ENCODE peak calls at places on chromosome 5, in four cellular contexts. M is colonic mucosa, Q is brain microvascular endothelial cell, E is ovary. A is an unnamed sample. For H3K27me3, the result is how much of the 10 kb centered on the place peaks cover.

GRCh38 chr5:96691503-96692303 is 29.5 kb downstream of the CAST start:
- DNase-seq in M (no peak), Q (no peak), E (no peak), A (peak)

GRCh38 chr5:116595498-116595897 is 20.9 kb upstream of the SEMA6A start:
- DNase-seq in M (no peak), Q (no peak), E (no peak), A (no peak)

GRCh38 chr5:136062563-136063274 is 33.9 kb downstream of the TGFBI start:
- DNase-seq in M (no peak), Q (no peak), E (no peak), A (peak)

GRCh38 chr5:167104351-167104750 is 1187.1 kb upstream of the WWC1 start:
- DNase-seq in M (no peak), Q (no peak), E (no peak), A (no peak)

GRCh38 chr5:75047356-75047755 is 5.0 kb downstream of the GCNT4 start:
- DNase-seq in M (no peak), Q (no peak), E (no peak), A (no peak)

GRCh38 chr5:104062495-104063377 is 500.1 kb upstream of the NUDT12 start:
- DNase-seq in M (no peak), Q (no peak), E (no peak), A (peak)

GRCh38 chr5:111934511-111934910 is 177.5 kb upstream of the NREP start:
- DNase-seq in M (no peak), Q (no peak), E (no peak), A (peak)

GRCh38 chr5:61322738-61323429 is 9.2 kb upstream of the ZSWIM6 start:
- DNase-seq in M (peak), Q (no peak), E (no peak), A (no peak)

GRCh38 chr5:14250094-14250777 is 107.1 kb downstream of the TRIO start:
- DNase-seq in M (peak), Q (peak), E (peak), A (peak)

GRCh38 chr5:38329132-38329715 is 70.9 kb downstream of the EGFLAM start:
- DNase-seq in M (no peak), Q (peak), E (no peak), A (no peak)

GRCh38 chr5:180808461-180809000 is 5.9 kb upstream of the MGAT1 start:
- DNase-seq in M (no peak), Q (no peak), E (no peak), A (no peak)

GRCh38 chr5:159097461-159098284 is 2.0 kb downstream of the EBF1 start:
- DNase-seq in M (no peak), Q (peak), E (peak), A (no peak)

GRCh38 chr5:173825215-173825865 is 62.8 kb upstream of the CPEB4 start:
- DNase-seq in M (no peak), Q (peak), E (no peak), A (no peak)

GRCh38 chr5:144032375-144032774 is 138.1 kb downstream of the YIPF5 start:
- DNase-seq in M (no peak), Q (no peak), E (no peak), A (no peak)

GRCh38 chr5:142323480-142324376 is 1.1 kb downstream of the SPRY4 start:
- DNase-seq in M (peak), Q (no peak), E (no peak), A (peak)

GRCh38 chr5:10454591-10455272 is 13.1 kb downstream of the ROPN1L start:
- DNase-seq in M (no peak), Q (peak), E (no peak), A (no peak)

GRCh38 chr5:139138790-139139189 is 59.4 kb downstream of the SIL1 start:
- DNase-seq in M (no peak), Q (peak), E (no peak), A (no peak)

GRCh38 chr5:174386846-174387245 is 337.5 kb upstream of the MSX2 start:
- DNase-seq in M (no peak), Q (no peak), E (no peak), A (no peak)

GRCh38 chr5:2746642-2747041 is 4.8 kb downstream of the IRX2 start:
- DNase-seq in M (no peak), Q (no peak), E (no peak), A (no peak)

GRCh38 chr5:98905857-98906688 is 22.7 kb downstream of the CHD1 start:
- DNase-seq in M (no peak), Q (no peak), E (no peak), A (peak)

DNA sequence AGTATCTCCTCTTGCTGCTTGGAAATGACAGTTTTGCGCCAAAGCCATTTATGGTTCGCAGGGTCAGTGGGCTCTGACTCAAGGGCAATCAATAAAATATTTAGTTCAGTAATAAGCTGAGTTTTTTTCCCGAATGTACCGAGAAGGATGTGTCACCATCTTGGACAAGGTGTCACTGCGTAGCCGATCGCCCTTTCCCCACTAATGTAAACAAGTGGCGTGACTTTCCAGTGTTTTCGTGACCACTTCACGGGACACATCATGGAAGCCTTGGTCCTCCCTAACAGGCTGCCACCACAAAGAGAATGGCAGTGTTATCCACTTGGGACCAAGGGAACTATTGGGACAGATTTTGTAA is 16.4 kb downstream of the ISL1 start:
- DNase-seq in M (no peak), Q (no peak), E (no peak), A (no peak)
- H3K27me3 ChIP-seq in M (under half), Q (under half), E (under half), A (under half)

GRCh38 chr5:150138551-150139265 is 16.9 kb downstream of the PDGFRB start:
- DNase-seq in M (no peak), Q (peak), E (peak), A (peak)
- H3K4me3 ChIP-seq in M (no peak), Q (peak), E (peak), A (no peak)

GRCh38 chr5:73448451-73449136 is at the start of gene FOXD1:
- DNase-seq in M (peak), Q (peak), E (peak), A (peak)
- TF ChIP-seq CTCF in M (no peak), Q (no peak), E (no peak), A (no peak)

DNA sequence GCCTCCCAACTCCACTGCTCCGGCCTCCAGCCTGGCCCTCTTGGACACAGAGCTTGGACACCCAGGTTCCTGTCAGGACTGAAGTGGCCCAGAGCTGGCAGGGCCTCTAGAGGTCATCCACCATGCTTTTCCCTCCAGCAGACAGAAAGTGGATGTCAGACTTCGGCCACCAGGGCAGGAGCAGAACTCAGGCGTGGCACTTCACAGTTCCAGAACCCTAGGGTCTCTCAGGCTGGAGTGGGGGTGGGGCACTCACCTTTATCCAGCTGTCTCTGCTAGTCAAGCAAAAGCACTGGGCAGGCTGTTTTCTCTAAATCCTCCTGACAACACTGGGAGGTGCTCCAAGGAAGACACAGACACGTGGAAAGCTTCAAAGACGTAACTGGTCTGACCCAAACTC is 35.6 kb upstream of the N4BP3 start:
- DNase-seq in M (no peak), Q (no peak), E (no peak), A (no peak)
- H3K27me3 ChIP-seq in M (under half), Q (under half), E (under half), A (under half)

A was measured in Caco-2.